ENCODE peak calls at places on chromosomes 1 and 21, in seven cellular contexts. P, T, W, F, M, V and Z are unnamed samples.

GRCh38 chr1:210654176-210654786 is 325.6 kb downstream of the HHAT start:
- DNase-seq in P (no peak), W (no peak), F (no peak), T (no peak), M (no peak), V (no peak), Z (no peak)

GRCh38 chr1:27508139-27508665 is 18.2 kb upstream of the WASF2 start:
- DNase-seq in V (no peak), M (no peak), F (no peak), W (no peak), P (no peak), T (no peak), Z (no peak)

GRCh38 chr1:42815938-42816599 is 853 bp upstream of the ERMAP start:
- DNase-seq in W (no peak), V (peak), M (no peak), F (no peak), P (no peak), T (no peak), Z (no peak)

GRCh38 chr1:172040466-172040865 is 199.2 kb downstream of the DNM3 start:
- DNase-seq in T (peak), M (no peak), P (no peak), V (no peak), F (peak), W (peak), Z (peak)

GRCh38 chr1:227886503-227886961 is 61.2 kb downstream of the WNT9A start:
- DNase-seq in F (no peak), P (no peak), W (no peak), T (no peak), M (peak), V (no peak), Z (peak)

GRCh38 chr1:226657788-226658537 is 81.1 kb downstream of the ITPKB start:
- DNase-seq in T (no peak), M (no peak), P (no peak), F (no peak), W (peak), V (no peak), Z (peak)

GRCh38 chr1:68449901-68450300 is at the start of gene RPE65:
- DNase-seq in T (no peak), M (no peak), V (no peak), W (no peak), F (peak), P (no peak), Z (no peak)

GRCh38 chr1:203178821-203179220 is 3.2 kb upstream of the MYBPH start:
- DNase-seq in T (no peak), W (no peak), P (no peak), M (no peak), V (no peak), F (no peak), Z (no peak)

GRCh38 chr1:214593158-214593557 is 9.8 kb upstream of the CENPF start:
- DNase-seq in P (no peak), F (no peak), V (no peak), M (no peak), W (no peak), T (no peak), Z (no peak)

GRCh38 chr1:234881893-234882771 is 246.5 kb downstream of the TOMM20 start:
- DNase-seq in T (no peak), M (no peak), V (no peak), W (no peak), F (peak), P (no peak), Z (no peak)

GRCh38 chr1:53851571-53852282 is 13.6 kb upstream of the NDC1 start:
- DNase-seq in P (no peak), V (no peak), W (no peak), M (no peak), F (no peak), T (no peak), Z (no peak)

GRCh38 chr21:35578350-35578782 is 482.0 kb downstream of the SETD4 start:
- DNase-seq in P (peak), V (no peak), W (peak), T (peak), M (no peak), F (no peak), Z (no peak)

GRCh38 chr1:36628804-36629203 is 146.1 kb upstream of the CSF3R start:
- DNase-seq in V (no peak), T (no peak), W (no peak), F (no peak), P (no peak), M (no peak), Z (no peak)

GRCh38 chr1:151820940-151821339 is 10.7 kb downstream of the RORC start:
- DNase-seq in V (no peak), M (no peak), T (no peak), W (no peak), F (no peak), P (no peak), Z (no peak)

GRCh38 chr1:14182801-14183200 is 415.7 kb upstream of the KAZN start:
- DNase-seq in W (no peak), M (no peak), F (no peak), P (no peak), V (no peak), T (no peak), Z (no peak)

GRCh38 chr21:46024983-46025860 is 43.7 kb downstream of the COL6A1 start:
- DNase-seq in T (peak), M (no peak), V (no peak), W (peak), F (peak), P (no peak), Z (no peak)

GRCh38 chr1:109488201-109488600 is 4.5 kb downstream of the ATXN7L2 start:
- DNase-seq in M (no peak), V (no peak), W (no peak), F (no peak), P (no peak), T (no peak), Z (no peak)

GRCh38 chr1:154304664-154305337 is 16.1 kb upstream of the AQP10 start:
- DNase-seq in W (no peak), P (no peak), F (no peak), M (no peak), T (no peak), V (no peak), Z (no peak)

GRCh38 chr1:13823936-13824335 is 123.9 kb downstream of the PRDM2 start:
- DNase-seq in T (no peak), M (no peak), P (no peak), V (no peak), F (no peak), W (no peak), Z (peak)

GRCh38 chr1:226656601-226657277 is 82.3 kb downstream of the ITPKB start:
- DNase-seq in F (no peak), P (no peak), W (peak), T (peak), M (peak), V (peak), Z (peak)

GRCh38 chr1:219151467-219151866 is 22.2 kb upstream of the LYPLAL1 start:
- DNase-seq in M (no peak), T (no peak), F (no peak), P (no peak), W (no peak), V (no peak), Z (no peak)

GRCh38 chr1:162676767-162677166 is 44.5 kb downstream of the DDR2 start:
- DNase-seq in M (no peak), V (no peak), P (no peak), F (no peak), W (no peak), T (no peak), Z (no peak)

GRCh38 chr1:5770981-5771765 is 221.1 kb downstream of the NPHP4 start:
- DNase-seq in M (no peak), T (no peak), P (no peak), F (no peak), W (no peak), V (no peak), Z (no peak)

GRCh38 chr1:226702318-226702956 is 36.6 kb downstream of the ITPKB start:
- DNase-seq in P (peak), T (peak), M (no peak), W (no peak), V (no peak), F (no peak), Z (no peak)

GRCh38 chr1:26280333-26281042 is 602 bp downstream of the SH3BGRL3 start:
- DNase-seq in V (peak), T (no peak), P (no peak), F (no peak), M (peak), W (peak), Z (peak)

DNA sequence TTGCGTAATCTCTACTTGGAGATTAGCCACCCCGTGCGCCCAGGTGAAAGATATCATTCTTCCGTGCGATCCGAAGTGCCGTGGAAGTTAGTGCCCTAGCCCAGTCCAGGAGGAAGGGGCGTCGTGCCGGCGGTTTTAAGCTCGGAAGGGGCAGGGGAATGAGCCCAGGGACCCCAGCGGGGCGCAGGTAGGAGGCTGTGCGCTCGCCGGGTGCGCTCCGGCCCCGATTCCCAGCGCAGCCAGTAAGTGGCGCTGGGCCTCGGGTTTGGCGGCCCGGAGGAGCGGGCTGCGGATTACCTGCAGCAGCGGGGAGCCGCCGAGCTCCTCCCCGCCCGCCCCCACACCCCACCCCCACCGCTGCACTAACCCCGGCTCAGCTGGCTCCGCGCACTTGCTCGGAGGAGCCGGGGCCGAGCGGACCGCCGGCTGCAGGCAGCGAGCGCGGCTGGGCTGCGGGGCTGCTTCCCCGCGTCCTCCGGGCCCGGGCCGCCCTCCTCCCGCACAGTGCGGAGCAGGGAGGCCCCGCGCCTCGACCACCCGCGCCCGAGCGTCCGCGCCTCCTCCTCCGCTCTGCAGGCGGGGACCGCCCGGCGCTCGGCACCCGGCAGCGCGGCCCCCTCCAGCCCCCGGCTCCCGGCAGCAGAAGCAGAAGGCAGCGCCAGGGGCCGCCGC is at the start of gene RYR2:
- DNase-seq in F (no peak), M (no peak), V (no peak), T (no peak), P (no peak), W (no peak), Z (peak)
- TF ChIP-seq CTCF in F (peak), M (no peak), V (no peak), T (no peak), P (no peak), W (no peak), Z (peak)

GRCh38 chr1:239874831-239875230 is 216.9 kb upstream of the FMN2 start:
- DNase-seq in M (no peak), T (no peak), F (no peak), W (no peak), V (no peak), P (no peak), Z (no peak)
- TF ChIP-seq CTCF in M (no peak), T (no peak), F (no peak), W (no peak), V (no peak), P (no peak), Z (no peak)

DNA sequence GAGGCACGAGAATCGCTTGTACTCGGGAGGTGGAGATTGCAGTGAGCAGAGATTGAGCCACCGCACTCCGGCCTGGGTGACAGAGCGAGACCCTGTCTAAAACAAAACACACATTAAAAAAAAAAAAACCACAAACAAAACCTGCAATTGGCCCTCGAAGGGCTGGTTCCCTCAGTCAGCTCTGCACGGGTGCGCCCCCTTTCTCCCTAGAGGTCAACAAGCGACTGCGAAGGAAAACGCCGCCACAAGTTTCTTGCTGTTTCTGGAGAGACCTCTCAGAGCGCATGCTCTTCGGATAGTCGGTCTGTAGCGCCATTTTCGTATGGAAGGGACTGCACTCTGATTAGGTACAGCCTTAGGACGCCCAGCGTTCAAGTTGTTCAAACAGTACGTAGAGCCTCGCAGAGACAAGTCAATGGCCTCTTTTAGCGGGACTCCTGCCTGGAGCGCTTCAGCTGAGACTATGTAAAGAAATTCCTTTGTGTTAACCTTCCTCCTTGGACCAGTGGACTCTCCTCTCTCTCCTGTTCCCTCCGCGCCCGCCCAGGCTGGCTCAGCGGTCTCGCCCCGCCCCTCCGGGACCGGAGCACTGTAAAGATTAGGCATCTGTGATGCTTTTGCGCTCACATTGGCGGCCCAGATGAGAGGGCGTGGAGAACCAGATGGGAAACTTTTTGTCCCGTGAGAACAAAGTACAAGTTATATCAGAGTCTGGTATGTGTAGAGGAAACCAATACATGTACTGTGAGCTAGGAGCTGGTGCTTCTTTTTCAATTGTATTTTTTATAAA is 1.0 kb upstream of the CDC14A start:
- DNase-seq in P (peak), W (peak), M (peak), F (peak), V (peak), T (peak), Z (peak)
- TF ChIP-seq CTCF in P (peak), W (peak), M (peak), F (peak), V (no peak), T (no peak), Z (peak)

DNA sequence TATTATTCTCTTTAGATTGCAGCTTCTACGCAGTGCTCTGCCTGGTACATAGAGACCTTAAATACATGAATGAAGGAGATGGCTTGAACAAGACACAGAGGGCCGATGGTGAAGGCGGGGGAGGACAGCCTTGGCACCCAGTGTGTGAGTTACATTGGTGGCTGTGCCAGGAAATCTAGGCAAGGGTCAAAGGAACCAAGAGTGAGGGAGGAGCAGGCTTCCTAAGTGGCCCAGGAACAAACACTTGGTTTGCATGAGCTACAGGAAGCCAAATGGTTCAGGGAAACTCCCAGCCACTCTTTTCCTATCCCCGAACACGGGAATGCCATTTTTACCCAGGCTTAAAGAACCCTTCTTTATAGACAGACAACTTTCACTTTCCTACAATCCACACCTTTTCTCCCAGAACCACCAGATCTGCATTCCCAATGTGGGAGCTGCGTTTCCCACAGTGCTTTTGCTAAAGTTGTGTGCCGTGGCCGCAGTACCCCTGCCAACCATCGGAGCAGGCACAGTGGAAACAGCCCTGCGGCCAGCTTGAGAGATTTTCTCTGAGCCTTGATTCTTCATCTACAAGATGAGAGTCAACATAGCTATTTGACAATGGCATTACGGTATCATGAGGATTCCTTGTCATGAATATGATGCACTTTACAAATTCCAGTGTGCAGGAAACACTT is 3.5 kb upstream of the CLEC20A start:
- DNase-seq in F (no peak), W (no peak), P (no peak), V (no peak), M (no peak), T (no peak), Z (no peak)
- TF ChIP-seq CTCF in F (peak), W (no peak), P (peak), V (no peak), M (no peak), T (peak), Z (no peak)

DNA sequence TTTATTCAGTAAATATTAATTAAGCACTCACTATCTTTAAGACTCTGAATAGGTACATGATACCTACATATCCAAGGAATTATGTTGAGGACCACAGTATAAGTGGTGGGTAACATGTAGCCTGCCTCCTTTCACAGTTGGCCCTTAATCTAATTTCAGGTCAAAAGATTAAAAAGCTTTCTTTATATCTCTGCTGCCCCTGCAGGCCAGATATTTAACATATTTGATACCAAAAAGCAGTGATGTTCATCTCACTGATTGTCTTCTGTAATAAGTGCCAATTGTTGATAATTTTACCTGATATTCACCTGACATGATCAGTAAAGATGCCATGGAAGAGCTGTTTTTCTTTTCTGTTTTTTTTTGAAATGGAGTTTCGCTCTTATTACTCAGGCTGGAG is 36.5 kb downstream of the RLF start:
- DNase-seq in M (no peak), F (no peak), T (no peak), P (no peak), W (no peak), V (no peak), Z (no peak)
- TF ChIP-seq CTCF in M (no peak), F (peak), T (no peak), P (peak), W (peak), V (no peak), Z (no peak)